ENCODE peak calls at places on chromosomes 11 and 22, in seven cellular contexts. Z is left lung; S is hypothalamus; U is nephron progenitor cell; Y is body of pancreas; N is stimulated activated CD8-positive, alpha-beta memory T cell treated with anti-CD3 and anti-CD28 coated beads, Interleukin-12 subunit alpha, Interleukin-12 subunit beta, amount 100 ng/mL, for 4 hours; V is GM23248. I is an unnamed sample.

GRCh38 chr22:36773935-36774334 is 2.0 kb downstream of the IFT27 start:
- DNase-seq in Z (no peak), S (no peak), U (no peak), Y (no peak), N (no peak), V (peak; percentile 71), I (no peak)

GRCh38 chr22:42515896-42516295 is 3.7 kb downstream of the RRP7A start:
- DNase-seq in Z (no peak), S (no peak), U (no peak), Y (peak; percentile 61), N (no peak), V (no peak), I (no peak)

GRCh38 chr11:128898580-128899344 is 7.6 kb downstream of the KCNJ5 start:
- DNase-seq in Z (no peak), S (no peak), U (no peak), Y (peak; percentile 68), N (no peak), V (peak; percentile 57), I (peak; percentile 59)

GRCh38 chr11:1009371-1009770 is 27.1 kb downstream of the MUC6 start:
- DNase-seq in Z (no peak), S (no peak), U (no peak), Y (no peak), N (no peak), V (no peak), I (no peak)

GRCh38 chr11:60934091-60934789 is 10.0 kb downstream of the TMEM132A start:
- DNase-seq in Z (no peak), S (no peak), U (no peak), Y (no peak), N (no peak), V (no peak), I (no peak)

GRCh38 chr11:128915148-128915519 is 24.0 kb downstream of the KCNJ5 start:
- DNase-seq in Z (no peak), S (no peak), U (no peak), Y (no peak), N (no peak), V (no peak), I (no peak)

GRCh38 chr11:115616941-115617340 is 112.7 kb upstream of the CADM1 start:
- DNase-seq in Z (peak; percentile 45), S (no peak), U (peak; percentile 52), Y (peak; percentile 17), N (no peak), V (peak; percentile 45), I (peak; percentile 42)

GRCh38 chr11:27839226-27839913 is 139.1 kb upstream of the BDNF start:
- DNase-seq in Z (no peak), S (no peak), U (no peak), Y (no peak), N (no peak), V (peak; percentile 48), I (no peak)

GRCh38 chr11:35605691-35606090 is 12.6 kb upstream of the FJX1 start:
- DNase-seq in Z (no peak), S (peak; percentile 76), U (peak; percentile 49), Y (no peak), N (no peak), V (peak; percentile 42), I (peak; percentile 40)

GRCh38 chr11:289706-290620 is 1.0 kb downstream of the PGGHG start:
- DNase-seq in Z (peak; percentile 78), S (no peak), U (peak; percentile 13), Y (peak; percentile 37), N (no peak), V (no peak), I (peak; percentile 14)

GRCh38 chr11:125583496-125583895 is 9.2 kb upstream of the STT3A start:
- DNase-seq in Z (no peak), S (peak; percentile 30), U (no peak), Y (no peak), N (no peak), V (no peak), I (no peak)

GRCh38 chr22:36734171-36735058 is 30.9 kb upstream of the CACNG2 start:
- DNase-seq in Z (no peak), S (no peak), U (peak; percentile 8), Y (peak; percentile 76), N (no peak), V (peak; percentile 89), I (no peak)

GRCh38 chr11:62694455-62695167 is 5.3 kb upstream of the LRRN4CL start:
- DNase-seq in Z (peak; percentile 8), S (peak; percentile 77), U (peak; percentile 80), Y (peak; percentile 82), N (peak; percentile 43), V (peak; percentile 89), I (peak; percentile 71)

GRCh38 chr11:69599502-69599901 is 41.5 kb upstream of the CCND1 start:
- DNase-seq in Z (no peak), S (no peak), U (no peak), Y (no peak), N (no peak), V (peak; percentile 26), I (no peak)

GRCh38 chr11:45333506-45333971 is 47.4 kb upstream of the SYT13 start:
- DNase-seq in Z (no peak), S (no peak), U (no peak), Y (peak; percentile 67), N (no peak), V (peak; percentile 38), I (peak; percentile 66)

GRCh38 chr11:67698247-67698646 is 23.8 kb upstream of the ALDH3B2 start:
- DNase-seq in Z (no peak), S (no peak), U (no peak), Y (no peak), N (no peak), V (peak; percentile 24), I (no peak)